ENCODE peak calls at places on chromosomes 1 and 21, in four cellular contexts. P, T, B and C are unnamed samples.

GRCh38 chr1:36238433-36238832 is 14.2 kb downstream of the THRAP3 start:
- DNase-seq in B (no peak), P (no peak), T (no peak), C (no peak)

GRCh38 chr21:25292396-25292795 is 314.9 kb downstream of the MRPL39 start:
- DNase-seq in B (no peak), T (no peak), P (no peak), C (no peak)

GRCh38 chr1:85109475-85109874 is 61.2 kb upstream of the MCOLN3 start:
- DNase-seq in P (peak), B (no peak), T (no peak), C (peak)

GRCh38 chr1:41362357-41362721 is 1.1 kb downstream of the FOXO6 start:
- DNase-seq in P (no peak), B (no peak), T (peak), C (no peak)

GRCh38 chr1:192512426-192513125 is 63.0 kb upstream of the RGS1 start:
- DNase-seq in T (no peak), P (no peak), B (no peak), C (no peak)

GRCh38 chr1:70528591-70529333 is 117.7 kb downstream of the CTH start:
- DNase-seq in B (no peak), T (no peak), P (no peak), C (no peak)

GRCh38 chr1:58786184-58786926 is 2.5 kb upstream of the JUN start:
- DNase-seq in B (no peak), P (no peak), T (no peak), C (no peak)

GRCh38 chr1:228544021-228544850 is 57.1 kb downstream of the RNF187 start:
- DNase-seq in T (peak), P (no peak), B (no peak), C (no peak)

GRCh38 chr1:43121251-43121650 is 50.8 kb downstream of the EBNA1BP2 start:
- DNase-seq in T (no peak), B (no peak), P (no peak), C (no peak)

GRCh38 chr1:165897326-165898303 is 70.2 kb downstream of the UCK2 start:
- DNase-seq in P (no peak), B (no peak), T (no peak), C (no peak)

GRCh38 chr1:204615881-204616280 is 69.7 kb downstream of the LRRN2 start:
- DNase-seq in B (no peak), P (no peak), T (no peak), C (no peak)

GRCh38 chr1:18602533-18603211 is 28.0 kb upstream of the PAX7 start:
- DNase-seq in P (no peak), T (no peak), B (no peak), C (no peak)

GRCh38 chr21:34606051-34606450 is 8.9 kb downstream of the RCAN1 start:
- DNase-seq in T (no peak), P (no peak), B (no peak), C (no peak)

GRCh38 chr21:46393451-46393940 is 65.2 kb upstream of the DIP2A start:
- DNase-seq in B (no peak), T (no peak), P (no peak), C (no peak)

GRCh38 chr21:45839274-45839673 is 142.3 kb upstream of the COL6A1 start:
- DNase-seq in P (no peak), B (no peak), T (no peak), C (no peak)

GRCh38 chr21:17925900-17926299 is 106.7 kb upstream of the C21orf91 start:
- DNase-seq in P (no peak), T (no peak), B (no peak), C (no peak)

GRCh38 chr1:15934211-15935055 is 41.5 kb downstream of the ZBTB17 start:
- DNase-seq in B (no peak), T (no peak), P (no peak), C (no peak)

GRCh38 chr1:12080773-12081556 is 17.9 kb downstream of the TNFRSF8 start:
- DNase-seq in P (no peak), B (no peak), T (no peak), C (no peak)

GRCh38 chr1:108192581-108192980 is 7.6 kb downstream of the SLC25A24 start:
- DNase-seq in P (no peak), B (no peak), T (no peak), C (no peak)

GRCh38 chr21:31557956-31558838 is 101.3 kb upstream of the SOD1 start:
- DNase-seq in T (no peak), P (peak), B (no peak), C (peak)